ENCODE peak calls at places on chromosomes 3 and 15, in nine cellular contexts. R is adrenal gland, B is breast epithelium, F is cardiac muscle cell, G is psoas muscle, H is hepatocyte, P is GM23248, Y is small intestine, J is GM23338. U is an unnamed sample.

GRCh38 chr3:37810788-37811187 is 50.9 kb upstream of the CTDSPL start:
- DNase-seq in G (no peak), J (no peak), B (no peak), R (no peak), F (no peak), H (no peak), Y (no peak), P (no peak), U (no peak)

GRCh38 chr3:49006591-49007067 is 562 bp upstream of the WDR6 start:
- DNase-seq in F (peak; percentile 27), Y (peak; percentile 18), P (peak; percentile 76), H (peak; percentile 67), B (no peak), J (peak; percentile 21), R (peak; percentile 84), G (peak; percentile 49), U (no peak)

GRCh38 chr3:10299679-10300078 is 6.9 kb upstream of the GHRL start:
- DNase-seq in Y (no peak), B (no peak), F (no peak), G (no peak), H (no peak), J (no peak), R (no peak), P (no peak), U (no peak)

GRCh38 chr3:193030276-193030675 is 112.6 kb upstream of the MB21D2 start:
- DNase-seq in G (no peak), J (no peak), R (no peak), B (no peak), Y (no peak), P (peak; percentile 15), H (no peak), F (no peak), U (no peak)

GRCh38 chr15:66749841-66750575 is 48.0 kb downstream of the SMAD6 start:
- DNase-seq in G (no peak), H (no peak), R (no peak), B (no peak), J (peak; percentile 27), P (peak; percentile 42), F (no peak), Y (no peak), U (no peak)

GRCh38 chr15:77021803-77022381 is 27.0 kb downstream of the PSTPIP1 start:
- DNase-seq in J (no peak), H (no peak), B (no peak), R (no peak), G (no peak), F (no peak), Y (peak; percentile 39), P (peak; percentile 70), U (peak; percentile 32)

GRCh38 chr3:139113766-139114165 is 69.1 kb upstream of the PRR23C start:
- DNase-seq in H (no peak), G (no peak), B (no peak), P (no peak), Y (no peak), R (peak; percentile 36), F (no peak), J (no peak), U (no peak)

GRCh38 chr3:107238787-107239186 is 138.5 kb upstream of the CCDC54 start:
- DNase-seq in Y (no peak), F (no peak), R (no peak), H (no peak), G (no peak), J (no peak), B (no peak), P (no peak), U (no peak)

GRCh38 chr3:33942483-33943150 is 144.2 kb downstream of the PDCD6IP start:
- DNase-seq in R (peak; percentile 82), G (no peak), Y (no peak), B (no peak), J (no peak), P (peak; percentile 15), F (no peak), H (no peak), U (no peak)

GRCh38 chr15:36880226-36880912 is 220.0 kb downstream of the MEIS2 start:
- DNase-seq in H (no peak), P (no peak), J (peak; percentile 84), R (no peak), G (no peak), F (peak; percentile 49), Y (no peak), B (no peak), U (no peak)

GRCh38 chr3:81723732-81724313 is 37.6 kb downstream of the GBE1 start:
- DNase-seq in G (no peak), Y (no peak), B (no peak), P (peak; percentile 71), F (no peak), R (no peak), J (no peak), H (no peak), U (no peak)

GRCh38 chr15:67085237-67085817 is 19.9 kb downstream of the SMAD3 start:
- DNase-seq in F (no peak), G (no peak), J (no peak), P (peak; percentile 37), Y (no peak), B (no peak), H (no peak), R (no peak), U (no peak)

GRCh38 chr3:115789480-115789879 is 166.2 kb downstream of the GAP43 start:
- DNase-seq in G (no peak), B (no peak), R (no peak), P (no peak), F (no peak), J (no peak), H (no peak), Y (no peak), U (no peak)

GRCh38 chr3:115784739-115785571 is 161.6 kb downstream of the GAP43 start:
- DNase-seq in R (peak; percentile 59), P (peak; percentile 96), H (peak; percentile 32), F (peak; percentile 15), B (no peak), G (no peak), J (no peak), Y (peak; percentile 2), U (no peak)

GRCh38 chr3:115788921-115789470 is 165.7 kb downstream of the GAP43 start:
- DNase-seq in B (no peak), G (no peak), R (no peak), Y (no peak), J (no peak), F (no peak), H (no peak), P (peak; percentile 95), U (no peak)

GRCh38 chr3:115785782-115786181 is 162.5 kb downstream of the GAP43 start:
- DNase-seq in F (no peak), Y (no peak), P (peak; percentile 32), J (no peak), B (no peak), H (no peak), G (no peak), R (no peak), U (no peak)

DNA sequence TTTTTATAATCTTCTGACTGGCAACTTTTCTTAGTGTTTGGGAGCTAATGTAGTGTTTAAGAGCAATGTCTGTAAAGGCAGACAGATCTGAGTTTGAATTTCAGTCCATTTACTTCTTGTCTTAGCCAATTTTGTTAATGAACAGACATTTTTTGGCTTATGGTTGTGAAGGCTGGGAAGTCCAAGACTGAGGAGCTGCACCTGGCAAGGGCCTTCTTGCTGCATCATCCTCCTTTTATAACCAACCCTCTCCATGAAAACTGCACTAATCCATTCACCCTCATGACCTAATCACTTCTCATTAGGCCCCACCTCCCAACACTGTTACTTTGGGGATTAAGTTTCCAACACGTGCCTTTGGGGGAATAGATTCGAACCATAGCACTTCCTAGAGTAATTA is 164.5 kb downstream of the GAP43 start:
- DNase-seq in G (no peak), F (no peak), Y (no peak), R (no peak), H (no peak), J (no peak), B (no peak), P (no peak), U (no peak)
- H3K4me1 ChIP-seq in G (no peaks in the 10 kb centered on the region), F (peaks cover 5% of the 10 kb centered on the region), Y (no peaks in the 10 kb centered on the region), R (no peaks in the 10 kb centered on the region), H (peaks cover 7% of the 10 kb centered on the region), J (peaks cover 21% of the 10 kb centered on the region), B (no peaks in the 10 kb centered on the region), P (peaks cover 60% of the 10 kb centered on the region), U (peaks cover 7% of the 10 kb centered on the region)

GRCh38 chr3:69088033-69088432 is 3.3 kb downstream of the ARL6IP5 start:
- DNase-seq in R (no peak), P (peak; percentile 77), H (no peak), G (no peak), B (no peak), F (no peak), Y (peak; percentile 43), J (no peak), U (no peak)
- H3K4me3 ChIP-seq in R (no peak overlapping the region), P (peak overlapping the region; percentile 93), H (no peak overlapping the region), G (peak overlapping the region; percentile 90), B (peak overlapping the region; percentile 91), F (peak overlapping the region; percentile 16), Y (peak overlapping the region; percentile 18), J (no peak overlapping the region), U (peak overlapping the region; percentile 89)

GRCh38 chr15:70406624-70407390 is 309.1 kb upstream of the TLE3 start:
- DNase-seq in G (no peak), B (no peak), R (no peak), F (no peak), P (no peak), J (peak; percentile 33), H (no peak), Y (no peak), U (no peak)
- H3K27me3 ChIP-seq in G (no peaks in the 10 kb centered on the region), B (no peaks in the 10 kb centered on the region), R (no peaks in the 10 kb centered on the region), F (no peaks in the 10 kb centered on the region), P (peaks cover 33% of the 10 kb centered on the region), J (no peaks in the 10 kb centered on the region), H (no peaks in the 10 kb centered on the region), Y (no peaks in the 10 kb centered on the region), U (no peaks in the 10 kb centered on the region)

GRCh38 chr15:78778422-78778821 is 32.8 kb downstream of the ADAMTS7 start:
- DNase-seq in Y (no peak), P (no peak), G (no peak), B (no peak), F (no peak), R (no peak), J (no peak), H (no peak), U (no peak)
- H3K4me1 ChIP-seq in Y (no peaks in the 10 kb centered on the region), P (no peaks in the 10 kb centered on the region), G (peaks cover 6% of the 10 kb centered on the region), B (no peaks in the 10 kb centered on the region), F (peaks cover 6% of the 10 kb centered on the region), R (no peaks in the 10 kb centered on the region), J (no peaks in the 10 kb centered on the region), H (no peaks in the 10 kb centered on the region), U (no peaks in the 10 kb centered on the region)

GRCh38 chr15:40908095-40908494 is 13.8 kb downstream of the VPS18 start:
- DNase-seq in F (no peak), G (no peak), H (no peak), J (no peak), R (no peak), B (no peak), Y (peak; percentile 75), P (no peak), U (no peak)

GRCh38 chr15:40904552-40905201 is 10.4 kb downstream of the VPS18 start:
- DNase-seq in F (no peak), J (no peak), P (no peak), G (no peak), R (no peak), H (no peak), B (no peak), Y (peak; percentile 54), U (no peak)

GRCh38 chr15:40909662-40910625 is 15.7 kb downstream of the VPS18 start:
- DNase-seq in J (no peak), G (peak; percentile 75), Y (no peak), B (peak; percentile 45), P (peak; percentile 54), R (peak; percentile 89), H (no peak), F (no peak), U (no peak)

GRCh38 chr15:40906101-40906946 is 12.1 kb downstream of the VPS18 start:
- DNase-seq in G (peak; percentile 89), H (peak; percentile 94), J (peak; percentile 91), R (peak; percentile 96), F (peak; percentile 88), B (peak; percentile 88), P (peak; percentile 97), Y (peak; percentile 92), U (peak; percentile 64)

GRCh38 chr15:40906947-40907802 is 12.9 kb downstream of the VPS18 start:
- DNase-seq in Y (peak; percentile 75), H (peak; percentile 52), G (peak; percentile 59), F (no peak), B (peak; percentile 55), P (peak; percentile 44), R (peak; percentile 77), J (no peak), U (peak; percentile 50)
- H3K4me3 ChIP-seq in Y (peak overlapping the region; percentile 49), H (no peak overlapping the region), G (peak overlapping the region; percentile 69), F (peak overlapping the region; percentile 15), B (peak overlapping the region; percentile 51), P (peak overlapping the region; percentile 63), R (no peak overlapping the region), J (peak overlapping the region; percentile 71), U (peak overlapping the region; percentile 64)

U was measured in effector memory CD4-positive, alpha-beta T cell.